ENCODE peak calls at places on chromosomes 3 and 15, in nine cellular contexts. F, K, I, U, L, N, W, J and O are unnamed samples.

GRCh38 chr15:89672221-89673161 is 6.7 kb downstream of the PLIN1 start:
- DNase-seq in I (no peak), F (no peak), L (no peak), U (no peak), N (no peak), J (no peak), K (no peak), W (no peak), O (no peak)

GRCh38 chr3:70824785-70825184 is 512.3 kb upstream of the MDFIC2 start:
- DNase-seq in F (no peak), I (peak; percentile 53), L (peak; percentile 67), J (no peak), W (no peak), K (peak; percentile 83), U (no peak), N (peak; percentile 16), O (no peak)

GRCh38 chr3:190811775-190812480 is 50.6 kb downstream of the GMNC start:
- DNase-seq in F (no peak), N (peak; percentile 2), U (peak; percentile 83), W (peak; percentile 36), L (peak; percentile 40), K (peak; percentile 80), J (peak; percentile 46), I (peak; percentile 36), O (no peak)

GRCh38 chr3:54157860-54158259 is 35.5 kb downstream of the CACNA2D3 start:
- DNase-seq in N (no peak), F (no peak), J (peak; percentile 67), K (no peak), I (no peak), L (no peak), W (no peak), U (no peak), O (no peak)

GRCh38 chr15:68536331-68537095 is 42.3 kb upstream of the CORO2B start:
- DNase-seq in K (peak; percentile 77), I (peak; percentile 90), L (no peak), J (no peak), F (no peak), N (no peak), W (no peak), U (no peak), O (no peak)

GRCh38 chr15:33310481-33311311 is at the start of gene RYR3:
- DNase-seq in W (peak; percentile 71), N (no peak), I (no peak), L (no peak), J (peak; percentile 66), U (no peak), F (no peak), K (no peak), O (no peak)

GRCh38 chr15:94008101-94009080 is 223.0 kb upstream of the MCTP2 start:
- DNase-seq in F (no peak), L (no peak), K (no peak), W (no peak), J (no peak), U (no peak), I (no peak), N (no peak), O (no peak)

GRCh38 chr3:57158813-57159678 is 6.1 kb downstream of the IL17RD start:
- DNase-seq in U (peak; percentile 74), N (no peak), W (no peak), F (no peak), J (no peak), K (peak; percentile 76), L (no peak), I (no peak), O (no peak)

GRCh38 chr3:57068437-57069089 is 8.1 kb downstream of the SPATA12 start:
- DNase-seq in J (no peak), K (peak; percentile 95), F (no peak), N (peak; percentile 47), L (peak; percentile 75), U (no peak), I (no peak), W (peak; percentile 20), O (no peak)

GRCh38 chr3:72727726-72728125 is 120.5 kb downstream of the SHQ1 start:
- DNase-seq in N (no peak), J (no peak), K (no peak), F (no peak), L (no peak), I (no peak), W (no peak), U (no peak), O (no peak)

GRCh38 chr15:63338170-63338569 is 43.5 kb downstream of the CA12 start:
- DNase-seq in L (peak; percentile 44), F (no peak), W (no peak), I (no peak), K (peak; percentile 70), U (no peak), J (no peak), N (no peak), O (no peak)

GRCh38 chr3:9793161-9793781 is 389 bp downstream of the ARPC4 start:
- DNase-seq in I (no peak), L (no peak), N (no peak), J (no peak), U (peak; percentile 35), F (no peak), W (no peak), K (peak; percentile 43), O (no peak)

GRCh38 chr3:87503901-87504498 is 227.6 kb upstream of the POU1F1 start:
- DNase-seq in W (no peak), K (peak; percentile 60), F (no peak), L (peak; percentile 65), J (peak; percentile 13), U (peak; percentile 72), I (peak; percentile 15), N (peak; percentile 40), O (no peak)

GRCh38 chr3:84943379-84943778 is 15.4 kb upstream of the CADM2 start:
- DNase-seq in F (no peak), I (no peak), L (no peak), W (no peak), U (no peak), K (no peak), J (no peak), N (no peak), O (no peak)

GRCh38 chr3:94173667-94174434 is 111.0 kb downstream of the NSUN3 start:
- DNase-seq in J (no peak), W (no peak), N (no peak), K (peak; percentile 79), F (no peak), L (no peak), U (no peak), I (no peak), O (no peak)

GRCh38 chr3:71026634-71027578 is 556.6 kb downstream of the FOXP1 start:
- DNase-seq in L (no peak), F (no peak), W (no peak), I (no peak), J (no peak), K (no peak), U (no peak), N (no peak), O (no peak)

GRCh38 chr15:74336061-74337005 is 31.1 kb downstream of the CYP11A1 start:
- DNase-seq in L (no peak), I (no peak), U (no peak), F (no peak), W (no peak), N (no peak), J (no peak), K (peak; percentile 32), O (no peak)

GRCh38 chr3:53768478-53769459 is 77.5 kb downstream of the CHDH start:
- DNase-seq in F (no peak), L (no peak), I (no peak), N (no peak), K (no peak), J (no peak), W (no peak), U (no peak), O (no peak)

GRCh38 chr15:37223089-37223488 is 122.7 kb upstream of the MEIS2 start:
- DNase-seq in J (no peak), W (no peak), K (no peak), N (no peak), F (no peak), L (no peak), I (no peak), U (no peak), O (no peak)

GRCh38 chr3:153414972-153415371 is 252.9 kb downstream of the RAP2B start:
- DNase-seq in N (no peak), I (no peak), W (no peak), K (no peak), U (no peak), L (no peak), F (no peak), J (no peak), O (no peak)

GRCh38 chr3:111923821-111924220 is 55.0 kb upstream of the ABHD10 start:
- DNase-seq in N (no peak), F (no peak), K (peak; percentile 33), L (no peak), J (no peak), W (no peak), I (no peak), U (no peak), O (no peak)

GRCh38 chr15:51849866-51850265 is 20.4 kb downstream of the TMOD3 start:
- DNase-seq in K (no peak), J (no peak), F (no peak), I (no peak), L (no peak), N (no peak), U (no peak), W (no peak), O (no peak)

GRCh38 chr3:39271363-39271762 is 8.5 kb downstream of the CX3CR1 start:
- DNase-seq in K (no peak), J (no peak), U (no peak), L (no peak), W (no peak), I (no peak), N (no peak), F (no peak), O (no peak)

GRCh38 chr3:89851974-89852621 is 744.7 kb downstream of the EPHA3 start:
- DNase-seq in W (peak; percentile 86), K (peak; percentile 0), F (no peak), N (no peak), I (no peak), J (no peak), L (peak; percentile 47), U (no peak), O (no peak)

GRCh38 chr15:35753486-35753885 is 207.5 kb upstream of the DPH6 start:
- DNase-seq in U (no peak), W (no peak), I (peak; percentile 6), F (no peak), J (no peak), L (no peak), N (no peak), K (peak; percentile 55), O (no peak)

GRCh38 chr15:99017322-99017701 is 9.7 kb upstream of the PGPEP1L start:
- DNase-seq in L (no peak), I (no peak), F (no peak), J (no peak), W (no peak), U (no peak), K (no peak), N (no peak), O (no peak)

GRCh38 chr15:51129513-51130197 is 34.9 kb upstream of the TNFAIP8L3 start:
- DNase-seq in W (no peak), L (no peak), J (no peak), U (no peak), F (no peak), K (no peak), N (no peak), I (no peak), O (no peak)